ENCODE peak calls at places on chromosomes 1 and 21, in six cellular contexts. J, H, L, G, W and T are unnamed samples. For H3K27me3, the result is how much of the 10 kb centered on the place peaks cover.

GRCh38 chr1:72936151-72936740 is 653.9 kb upstream of the NEGR1 start:
- DNase-seq in J (no peak), H (no peak), L (no peak), G (no peak), W (no peak), T (no peak)

GRCh38 chr1:245462161-245462560 is 307.4 kb downstream of the KIF26B start:
- DNase-seq in J (no peak), H (no peak), L (no peak), G (no peak), W (no peak), T (no peak)

GRCh38 chr1:70299472-70299871 is 55.0 kb downstream of the ANKRD13C start:
- DNase-seq in J (no peak), H (no peak), L (no peak), G (no peak), W (no peak), T (no peak)

GRCh38 chr1:34162852-34163766 is 1.9 kb downstream of the CSMD2 start:
- DNase-seq in J (peak), H (peak), L (peak), G (no peak), W (peak), T (no peak)

GRCh38 chr1:81071072-81071858 is 729.5 kb upstream of the ADGRL2 start:
- DNase-seq in J (no peak), H (no peak), L (no peak), G (no peak), W (no peak), T (no peak)

GRCh38 chr1:151858030-151858746 is 4.7 kb upstream of the THEM5 start:
- DNase-seq in J (no peak), H (no peak), L (no peak), G (peak), W (no peak), T (no peak)

GRCh38 chr1:116066868-116067563 is 44.2 kb upstream of the MAB21L3 start:
- DNase-seq in J (no peak), H (no peak), L (no peak), G (no peak), W (peak), T (no peak)

GRCh38 chr21:41641821-41642368 is 125.0 kb downstream of the RIPK4 start:
- DNase-seq in J (no peak), H (peak), L (peak), G (peak), W (peak), T (peak)

GRCh38 chr21:42509239-42509638 is 4.4 kb upstream of the SLC37A1 start:
- DNase-seq in J (peak), H (no peak), L (no peak), G (no peak), W (no peak), T (no peak)

GRCh38 chr1:9352364-9353140 is 59.9 kb downstream of the SPSB1 start:
- DNase-seq in J (no peak), H (no peak), L (no peak), G (no peak), W (no peak), T (no peak)

GRCh38 chr1:94755675-94756074 is 64.5 kb upstream of the SLC44A3 start:
- DNase-seq in J (no peak), H (peak), L (peak), G (no peak), W (peak), T (no peak)

GRCh38 chr1:25033828-25034451 is 103.9 kb upstream of the RUNX3 start:
- DNase-seq in J (peak), H (no peak), L (no peak), G (no peak), W (no peak), T (no peak)

GRCh38 chr21:28069446-28069845 is 923.2 kb downstream of the LTN1 start:
- DNase-seq in J (no peak), H (peak), L (no peak), G (no peak), W (peak), T (no peak)

GRCh38 chr1:174174461-174175329 is 15.4 kb downstream of the RABGAP1L start:
- DNase-seq in J (no peak), H (no peak), L (peak), G (no peak), W (no peak), T (no peak)

GRCh38 chr21:44255519-44255981 is 6.1 kb downstream of the DNMT3L start:
- DNase-seq in J (no peak), H (no peak), L (peak), G (peak), W (no peak), T (no peak)

GRCh38 chr1:186682721-186683120 is 2.5 kb upstream of the PTGS2 start:
- DNase-seq in J (no peak), H (no peak), L (peak), G (no peak), W (no peak), T (no peak)

GRCh38 chr1:231550448-231550781 is 21.9 kb downstream of the TSNAX start:
- DNase-seq in J (no peak), H (no peak), L (peak), G (no peak), W (no peak), T (no peak)

GRCh38 chr1:147897030-147897756 is 5.4 kb upstream of the GJA8 start:
- DNase-seq in J (no peak), H (no peak), L (peak), G (no peak), W (no peak), T (no peak)

GRCh38 chr1:159492575-159493323 is 43.1 kb downstream of the OR10J5 start:
- DNase-seq in J (no peak), H (no peak), L (no peak), G (no peak), W (peak), T (no peak)

GRCh38 chr1:2168090-2168489 is 26.5 kb downstream of the FAAP20 start:
- DNase-seq in J (no peak), H (no peak), L (no peak), G (no peak), W (no peak), T (no peak)
- H3K27me3 ChIP-seq in J (under half), H (under half), L (under half), G (under half), W (under half), T (under half)

GRCh38 chr1:158176399-158176798 is 4.3 kb upstream of the CD1D start:
- DNase-seq in J (peak), H (no peak), L (no peak), G (no peak), W (no peak), T (no peak)

GRCh38 chr1:158181577-158181922 is 855 bp downstream of the CD1D start:
- DNase-seq in J (no peak), H (no peak), L (no peak), G (no peak), W (no peak), T (no peak)

GRCh38 chr1:158179301-158180041 is 1.2 kb upstream of the CD1D start:
- DNase-seq in J (peak), H (no peak), L (no peak), G (no peak), W (no peak), T (no peak)

GRCh38 chr1:158177705-158178450 is 2.8 kb upstream of the CD1D start:
- DNase-seq in J (peak), H (no peak), L (peak), G (peak), W (peak), T (peak)

DNA sequence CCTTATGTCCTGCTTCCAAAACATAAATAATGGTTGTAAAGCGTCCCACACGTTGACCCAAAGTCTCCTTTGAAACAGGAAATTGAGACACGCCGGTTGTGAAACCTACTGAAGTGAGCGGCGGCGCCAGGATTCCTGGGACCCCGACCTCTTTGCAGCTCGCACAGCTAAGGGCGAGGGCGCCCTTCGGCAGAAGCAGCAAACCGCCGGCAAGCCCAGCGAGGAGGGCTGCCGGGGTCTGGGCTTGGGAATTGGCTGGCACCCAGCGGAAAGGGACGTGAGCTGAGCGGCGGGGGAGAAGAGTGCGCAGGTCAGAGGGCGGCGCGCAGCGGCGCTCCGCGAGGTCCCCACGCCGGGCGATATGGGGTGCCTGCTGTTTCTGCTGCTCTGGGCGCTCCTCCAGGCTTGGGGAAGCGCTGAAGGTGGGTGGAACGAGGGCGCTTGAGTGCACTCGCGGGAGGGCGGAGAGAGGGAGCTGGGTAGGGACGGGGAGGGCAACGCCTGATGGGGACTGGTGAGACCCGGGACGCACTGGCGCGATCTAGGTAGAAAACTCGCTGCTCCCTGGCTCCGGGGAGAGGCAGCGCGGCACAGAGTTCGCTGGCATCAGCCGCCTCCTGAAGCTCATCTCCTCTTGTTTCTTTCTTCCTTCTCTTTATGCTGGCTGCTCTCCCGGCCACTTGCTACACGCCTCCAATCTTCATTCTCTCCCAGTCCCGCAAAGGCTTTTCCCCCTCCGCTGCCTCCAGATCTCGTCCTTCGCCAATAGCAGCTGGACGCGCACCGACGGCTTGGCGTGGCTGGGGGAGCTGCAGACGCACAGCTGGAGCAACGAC is at the start of gene CD1D:
- DNase-seq in J (peak), H (no peak), L (peak), G (no peak), W (no peak), T (no peak)
- H3K27me3 ChIP-seq in J (under half), H (under half), L (under half), G (half or more), W (under half), T (under half)

GRCh38 chr21:33064623-33064996 is 5.3 kb upstream of the OLIG1 start:
- DNase-seq in J (no peak), H (no peak), L (no peak), G (no peak), W (no peak), T (no peak)
- H3K27me3 ChIP-seq in J (under half), H (half or more), L (half or more), G (half or more), W (half or more), T (half or more)

GRCh38 chr1:938088-938683 is 14.5 kb downstream of the SAMD11 start:
- DNase-seq in J (no peak), H (no peak), L (peak), G (no peak), W (no peak), T (no peak)
- H3K27me3 ChIP-seq in J (under half), H (under half), L (under half), G (half or more), W (under half), T (half or more)

DNA sequence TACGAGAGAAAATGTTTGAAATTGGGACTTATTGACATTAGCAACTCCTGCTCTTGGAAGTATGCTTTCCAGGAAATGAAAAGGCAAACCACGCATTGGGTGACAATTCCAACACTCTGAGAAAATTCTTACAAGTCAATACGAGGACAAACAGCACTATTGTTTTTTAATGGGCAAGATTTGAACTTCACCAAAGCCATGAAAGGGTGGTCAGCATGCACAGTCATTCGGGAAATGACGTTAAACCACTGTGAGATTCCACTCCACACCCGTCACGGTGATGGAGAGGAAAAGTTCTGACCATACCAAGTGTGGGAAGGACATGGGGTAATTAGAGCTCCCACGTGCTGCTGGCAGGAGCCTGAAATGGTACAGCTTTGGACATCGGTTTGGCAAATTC is 12.2 kb upstream of the PRXL2B start:
- DNase-seq in J (no peak), H (no peak), L (no peak), G (no peak), W (no peak), T (no peak)
- H3K27me3 ChIP-seq in J (under half), H (under half), L (under half), G (under half), W (under half), T (under half)